ENCODE peak calls at places on chromosomes 13 and 19, in four cellular contexts. R is body of pancreas, G is mucosa of descending colon, H is transverse colon. L is an unnamed sample.
A peak's percentile ranks its signal among the peaks of the same experiment; 100 is the strongest.

GRCh38 chr13:90055121-90055520 is 1292.4 kb upstream of the MIR17HG start:
- DNase-seq in R (no peak), G (no peak), H (no peak), L (no peak)

GRCh38 chr19:3442487-3443071 is 37.7 kb downstream of the SMIM24 start:
- DNase-seq in R (no peak), G (no peak), H (no peak), L (no peak)

GRCh38 chr13:24083722-24084421 is 76.6 kb upstream of the SPATA13 start:
- DNase-seq in R (no peak), G (no peak), H (no peak), L (no peak)

GRCh38 chr19:18453269-18454024 is 15.5 kb upstream of the ISYNA1 start:
- DNase-seq in R (no peak), G (no peak), H (no peak), L (no peak)

GRCh38 chr13:41052441-41052840 is 8.9 kb upstream of the WBP4 start:
- DNase-seq in H (no peak), G (no peak), R (no peak), L (no peak)

GRCh38 chr19:32350492-32350891 is 5.1 kb downstream of the ZNF507 start:
- DNase-seq in H (no peak), G (no peak), R (no peak), L (no peak)

GRCh38 chr19:17931532-17932191 is 1.2 kb upstream of the CCDC124 start:
- DNase-seq in H (no peak), G (no peak), R (no peak), L (peak; percentile 44)

GRCh38 chr13:96200810-96201209 is 110.9 kb downstream of the HS6ST3 start:
- DNase-seq in R (no peak), H (no peak), G (no peak), L (no peak)

GRCh38 chr13:60811581-60811980 is 414.6 kb downstream of the TDRD3 start:
- DNase-seq in R (no peak), H (no peak), G (no peak), L (no peak)

GRCh38 chr19:19445911-19446361 is 40.5 kb downstream of the GATAD2A start:
- DNase-seq in H (no peak), R (no peak), G (no peak), L (no peak)

GRCh38 chr13:72025836-72026235 is 158.8 kb upstream of the DACH1 start:
- DNase-seq in G (no peak), R (no peak), H (no peak), L (no peak)

GRCh38 chr19:50679177-50680125 is 30.2 kb downstream of the C19orf81 start:
- DNase-seq in G (peak; percentile 80), H (peak; percentile 77), R (peak; percentile 72), L (peak; percentile 83)

GRCh38 chr13:32585625-32586021 is 629 bp upstream of the PDS5B start:
- DNase-seq in R (peak; percentile 13), H (no peak), G (no peak), L (no peak)

GRCh38 chr19:29927944-29928669 is 13.9 kb upstream of the URI1 start:
- DNase-seq in R (no peak), H (no peak), G (no peak), L (no peak)

GRCh38 chr13:75473472-75473871 is 8.5 kb downstream of the TBC1D4 start:
- DNase-seq in G (no peak), R (no peak), H (no peak), L (no peak)

GRCh38 chr19:40633207-40633606 is 32.0 kb downstream of the LTBP4 start:
- DNase-seq in H (no peak), G (no peak), R (no peak), L (no peak)

GRCh38 chr19:37983153-37983552 is 76.1 kb downstream of the SIPA1L3 start:
- DNase-seq in G (no peak), R (no peak), H (no peak), L (no peak)

GRCh38 chr19:30664358-30665058 is 292.3 kb downstream of the ZNF536 start:
- DNase-seq in R (peak; percentile 94), G (no peak), H (no peak), L (no peak)

GRCh38 chr13:72205773-72206172 is 338.8 kb upstream of the DACH1 start:
- DNase-seq in R (no peak), H (no peak), G (no peak), L (no peak)

GRCh38 chr13:58994778-58995177 is 1169.0 kb downstream of the DIAPH3 start:
- DNase-seq in H (no peak), R (no peak), G (no peak), L (no peak)

GRCh38 chr19:40023969-40024368 is 27.1 kb downstream of the ZNF546 start:
- DNase-seq in G (no peak), H (no peak), R (no peak), L (no peak)

GRCh38 chr13:67515895-67516294 is 285.8 kb upstream of the PCDH9 start:
- DNase-seq in R (no peak), H (no peak), G (no peak), L (no peak)

GRCh38 chr19:50492303-50493052 is 15.8 kb upstream of the GARIN5A start:
- DNase-seq in G (no peak), H (no peak), R (no peak), L (peak; percentile 39)

GRCh38 chr19:14150041-14150769 is 13.8 kb upstream of the ASF1B start:
- DNase-seq in G (no peak), H (no peak), R (no peak), L (no peak)

GRCh38 chr19:58450836-58451357 is 525 bp upstream of the ZNF324B start:
- DNase-seq in H (peak; percentile 41), R (peak; percentile 58), G (no peak), L (no peak)

GRCh38 chr19:7668842-7669241 is at the start of gene RETN:
- DNase-seq in H (no peak), G (no peak), R (no peak), L (no peak)

GRCh38 chr13:32019612-32020233 is 11.9 kb upstream of the FRY start:
- DNase-seq in R (peak; percentile 19), H (peak; percentile 25), G (no peak), L (no peak)

GRCh38 chr19:3397266-3398022 is 31.1 kb downstream of the NFIC start:
- DNase-seq in G (no peak), R (peak; percentile 66), H (peak; percentile 44), L (peak; percentile 73)

GRCh38 chr19:55545913-55546495 is 661 bp upstream of the SBK3 start:
- DNase-seq in R (no peak), G (no peak), H (no peak), L (no peak)

GRCh38 chr13:57045816-57046691 is 94.7 kb upstream of the PRR20A start:
- DNase-seq in H (no peak), G (no peak), R (no peak), L (no peak)

GRCh38 chr19:30161770-30162169 is 210.4 kb upstream of the ZNF536 start:
- DNase-seq in R (no peak), H (no peak), G (no peak), L (no peak)

GRCh38 chr13:66312312-66313087 is 917.6 kb downstream of the PCDH9 start:
- DNase-seq in G (no peak), H (peak; percentile 44), R (peak; percentile 37), L (no peak)

GRCh38 chr13:45411631-45412030 is 6.5 kb downstream of the SLC25A30 start:
- DNase-seq in G (no peak), H (no peak), R (no peak), L (no peak)

GRCh38 chr13:40755082-40755755 is 15.8 kb downstream of the MRPS31 start:
- DNase-seq in G (no peak), R (no peak), H (peak; percentile 42), L (no peak)

GRCh38 chr13:43935878-43936277 is 56.2 kb downstream of the LACC1 start:
- DNase-seq in H (no peak), G (no peak), R (no peak), L (no peak)

GRCh38 chr19:4414800-4415251 is 12.4 kb downstream of the CHAF1A start:
- DNase-seq in G (no peak), R (no peak), H (no peak), L (no peak)

GRCh38 chr19:5014941-5015340 is 46.0 kb downstream of the KDM4B start:
- DNase-seq in G (no peak), H (no peak), R (no peak), L (no peak)

GRCh38 chr19:54096642-54097106 is 3.9 kb downstream of the OSCAR start:
- DNase-seq in G (no peak), R (no peak), H (peak; percentile 42), L (no peak)

GRCh38 chr13:86510792-86511191 is 711.6 kb upstream of the SLITRK6 start:
- DNase-seq in R (no peak), G (no peak), H (no peak), L (no peak)

GRCh38 chr13:68927387-68928026 is 1180.1 kb upstream of the ATXN8OS start:
- DNase-seq in G (no peak), R (no peak), H (peak; percentile 6), L (no peak)
- TF ChIP-seq CTCF in G (no peak), R (peak; percentile 8), H (no peak), L (peak; percentile 9)

GRCh38 chr13:20833900-20834679 is 60.3 kb upstream of the EEF1AKMT1 start:
- DNase-seq in H (no peak), G (no peak), R (no peak), L (no peak)

GRCh38 chr13:20832861-20833260 is 59.1 kb upstream of the EEF1AKMT1 start:
- DNase-seq in H (no peak), G (no peak), R (no peak), L (no peak)

GRCh38 chr13:20828540-20829364 is 55.0 kb upstream of the EEF1AKMT1 start:
- DNase-seq in H (peak; percentile 12), R (no peak), G (no peak), L (no peak)

GRCh38 chr13:20831933-20832332 is 58.2 kb upstream of the EEF1AKMT1 start:
- DNase-seq in H (no peak), R (no peak), G (no peak), L (no peak)

GRCh38 chr13:20831254-20831653 is 57.5 kb upstream of the EEF1AKMT1 start:
- DNase-seq in G (no peak), H (no peak), R (no peak), L (no peak)
- H3K4me3 ChIP-seq in G (no peak overlapping the region), H (no peak overlapping the region), R (no peak overlapping the region), L (no peak overlapping the region)

GRCh38 chr19:10333758-10334339 is 520 bp upstream of the RAVER1 start:
- DNase-seq in H (no peak), G (no peak), R (no peak), L (no peak)

GRCh38 chr19:10332965-10333757 is at the start of gene RAVER1:
- DNase-seq in R (peak; percentile 98), H (peak; percentile 99), G (peak; percentile 99), L (peak; percentile 98)

GRCh38 chr19:10332158-10332964 is 968 bp downstream of the RAVER1 start:
- DNase-seq in R (no peak), G (no peak), H (peak; percentile 71), L (no peak)

GRCh38 chr19:10334340-10335148 is 1.2 kb upstream of the RAVER1 start:
- DNase-seq in R (peak; percentile 98), H (peak; percentile 97), G (peak; percentile 96), L (peak; percentile 96)

GRCh38 chr19:10335149-10336053 is 2.1 kb upstream of the RAVER1 start:
- DNase-seq in R (no peak), G (no peak), H (no peak), L (no peak)
- TF ChIP-seq CTCF in R (no peak), G (no peak), H (no peak), L (no peak)

DNA sequence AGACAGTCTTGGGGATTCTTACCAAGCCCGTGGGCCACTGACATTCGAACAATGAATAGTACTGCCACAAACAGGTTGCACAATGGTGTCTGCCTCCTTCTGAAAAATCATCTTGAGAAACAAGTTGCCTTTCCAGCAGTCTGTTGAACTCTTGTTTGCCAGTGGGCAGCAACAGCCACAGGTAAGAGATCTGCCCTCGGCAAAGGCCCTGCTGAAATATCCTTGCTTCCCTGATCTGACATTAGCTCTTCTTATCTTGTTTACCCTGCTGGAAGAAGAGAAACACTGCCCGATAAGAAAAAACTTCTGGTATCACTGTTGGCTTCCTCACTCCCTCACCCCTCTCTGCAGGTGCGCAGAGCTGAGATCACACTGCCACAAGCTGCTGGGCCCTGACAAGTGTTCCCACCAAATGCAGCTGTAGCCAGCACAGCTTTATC is 2.0 kb downstream of the DOCK9 start:
- DNase-seq in G (no peak), H (no peak), R (no peak), L (no peak)
- H3K4me3 ChIP-seq in G (no peak overlapping the region), H (no peak overlapping the region), R (no peak overlapping the region), L (peak overlapping the region; percentile 54)

L was measured in lower lobe of right lung.